ENCODE peak calls at places on chromosomes 16 and 17, in ten cellular contexts. One of them, this sample, is unnamed. For H3K4me1, the result is how much of the 10 kb centered on the place peaks cover.

GRCh38 chr16:4693956-4694663 is 748 bp downstream of the NUDT16L1 start:
- DNase-seq in H1: no peak
- DNase-seq in SJSA1: peak
- DNase-seq in IMR-90: peak
- DNase-seq in CD4-positive, alpha-beta memory T cell: peak
- DNase-seq in esophagus muscularis mucosa: no peak
- DNase-seq in lower lobe of right lung: peak
- DNase-seq in upper lobe of right lung: peak
- DNase-seq in tibial artery: no peak
- DNase-seq in transverse colon: peak
- DNase-seq in this sample: no peak

GRCh38 chr16:2968368-2968737 is 795 bp upstream of the PAQR4 start:
- DNase-seq in H1: no peak
- DNase-seq in SJSA1: no peak
- DNase-seq in IMR-90: no peak
- DNase-seq in CD4-positive, alpha-beta memory T cell: no peak
- DNase-seq in esophagus muscularis mucosa: no peak
- DNase-seq in lower lobe of right lung: peak
- DNase-seq in upper lobe of right lung: no peak
- DNase-seq in tibial artery: no peak
- DNase-seq in transverse colon: peak
- DNase-seq in this sample: no peak

GRCh38 chr17:79415365-79415764 is 195.5 kb downstream of the RBFOX3 start:
- DNase-seq in H1: no peak
- DNase-seq in SJSA1: no peak
- DNase-seq in IMR-90: no peak
- DNase-seq in CD4-positive, alpha-beta memory T cell: no peak
- DNase-seq in esophagus muscularis mucosa: no peak
- DNase-seq in lower lobe of right lung: no peak
- DNase-seq in upper lobe of right lung: no peak
- DNase-seq in tibial artery: no peak
- DNase-seq in transverse colon: no peak
- DNase-seq in this sample: no peak

GRCh38 chr17:80758793-80759673 is 214.4 kb downstream of the RPTOR start:
- DNase-seq in H1: no peak
- DNase-seq in SJSA1: peak
- DNase-seq in IMR-90: peak
- DNase-seq in CD4-positive, alpha-beta memory T cell: peak
- DNase-seq in esophagus muscularis mucosa: no peak
- DNase-seq in lower lobe of right lung: no peak
- DNase-seq in upper lobe of right lung: no peak
- DNase-seq in tibial artery: no peak
- DNase-seq in transverse colon: no peak
- DNase-seq in this sample: no peak

GRCh38 chr17:76136276-76137025 is 4.6 kb downstream of the FOXJ1 start:
- DNase-seq in H1: peak
- DNase-seq in SJSA1: no peak
- DNase-seq in IMR-90: no peak
- DNase-seq in CD4-positive, alpha-beta memory T cell: no peak
- DNase-seq in esophagus muscularis mucosa: no peak
- DNase-seq in lower lobe of right lung: no peak
- DNase-seq in upper lobe of right lung: no peak
- DNase-seq in tibial artery: no peak
- DNase-seq in transverse colon: no peak
- DNase-seq in this sample: no peak

GRCh38 chr16:1964046-1964505 is 550 bp downstream of the RPS2 start:
- DNase-seq in H1: no peak
- DNase-seq in SJSA1: no peak
- DNase-seq in IMR-90: no peak
- DNase-seq in CD4-positive, alpha-beta memory T cell: peak
- DNase-seq in esophagus muscularis mucosa: no peak
- DNase-seq in lower lobe of right lung: no peak
- DNase-seq in upper lobe of right lung: no peak
- DNase-seq in tibial artery: no peak
- DNase-seq in transverse colon: no peak
- DNase-seq in this sample: no peak

GRCh38 chr17:58529275-58529674 is 14.8 kb upstream of the MTMR4 start:
- DNase-seq in H1: no peak
- DNase-seq in SJSA1: no peak
- DNase-seq in IMR-90: no peak
- DNase-seq in CD4-positive, alpha-beta memory T cell: no peak
- DNase-seq in esophagus muscularis mucosa: no peak
- DNase-seq in lower lobe of right lung: no peak
- DNase-seq in upper lobe of right lung: no peak
- DNase-seq in tibial artery: no peak
- DNase-seq in transverse colon: no peak
- DNase-seq in this sample: no peak

GRCh38 chr17:76716146-76716833 is 5.5 kb upstream of the MXRA7 start:
- DNase-seq in H1: no peak
- DNase-seq in SJSA1: peak
- DNase-seq in IMR-90: peak
- DNase-seq in CD4-positive, alpha-beta memory T cell: peak
- DNase-seq in esophagus muscularis mucosa: no peak
- DNase-seq in lower lobe of right lung: peak
- DNase-seq in upper lobe of right lung: peak
- DNase-seq in tibial artery: peak
- DNase-seq in transverse colon: no peak
- DNase-seq in this sample: peak

GRCh38 chr16:6023449-6023848 is 925.9 kb upstream of the EEF2KMT start:
- DNase-seq in H1: no peak
- DNase-seq in SJSA1: no peak
- DNase-seq in IMR-90: no peak
- DNase-seq in CD4-positive, alpha-beta memory T cell: no peak
- DNase-seq in esophagus muscularis mucosa: no peak
- DNase-seq in lower lobe of right lung: no peak
- DNase-seq in upper lobe of right lung: no peak
- DNase-seq in tibial artery: no peak
- DNase-seq in transverse colon: no peak
- DNase-seq in this sample: no peak

GRCh38 chr16:6019490-6019991 is 921.9 kb upstream of the EEF2KMT start:
- DNase-seq in H1: peak
- DNase-seq in SJSA1: no peak
- DNase-seq in IMR-90: no peak
- DNase-seq in CD4-positive, alpha-beta memory T cell: no peak
- DNase-seq in esophagus muscularis mucosa: no peak
- DNase-seq in lower lobe of right lung: no peak
- DNase-seq in upper lobe of right lung: no peak
- DNase-seq in tibial artery: no peak
- DNase-seq in transverse colon: no peak
- DNase-seq in this sample: no peak

GRCh38 chr16:6018848-6019489 is 921.4 kb upstream of the EEF2KMT start:
- DNase-seq in H1: peak
- DNase-seq in SJSA1: no peak
- DNase-seq in IMR-90: no peak
- DNase-seq in CD4-positive, alpha-beta memory T cell: no peak
- DNase-seq in esophagus muscularis mucosa: no peak
- DNase-seq in lower lobe of right lung: no peak
- DNase-seq in upper lobe of right lung: no peak
- DNase-seq in tibial artery: no peak
- DNase-seq in transverse colon: no peak
- DNase-seq in this sample: no peak

GRCh38 chr16:6021544-6021943 is 923.9 kb upstream of the EEF2KMT start:
- DNase-seq in H1: no peak
- DNase-seq in SJSA1: no peak
- DNase-seq in IMR-90: no peak
- DNase-seq in CD4-positive, alpha-beta memory T cell: no peak
- DNase-seq in esophagus muscularis mucosa: no peak
- DNase-seq in lower lobe of right lung: no peak
- DNase-seq in upper lobe of right lung: no peak
- DNase-seq in tibial artery: no peak
- DNase-seq in transverse colon: no peak
- DNase-seq in this sample: no peak

GRCh38 chr16:6020162-6020980 is 922.8 kb upstream of the EEF2KMT start:
- DNase-seq in H1: peak
- DNase-seq in SJSA1: no peak
- DNase-seq in IMR-90: no peak
- DNase-seq in CD4-positive, alpha-beta memory T cell: no peak
- DNase-seq in esophagus muscularis mucosa: no peak
- DNase-seq in lower lobe of right lung: no peak
- DNase-seq in upper lobe of right lung: no peak
- DNase-seq in tibial artery: no peak
- DNase-seq in transverse colon: no peak
- DNase-seq in this sample: no peak
- H3K27ac ChIP-seq in H1: no peak
- H3K27ac ChIP-seq in SJSA1: no peak
- H3K27ac ChIP-seq in IMR-90: no peak
- H3K27ac ChIP-seq in CD4-positive, alpha-beta memory T cell: no peak
- H3K27ac ChIP-seq in esophagus muscularis mucosa: no peak
- H3K27ac ChIP-seq in lower lobe of right lung: no peak
- H3K27ac ChIP-seq in upper lobe of right lung: no peak
- H3K27ac ChIP-seq in tibial artery: no peak
- H3K27ac ChIP-seq in transverse colon: no peak
- H3K27ac ChIP-seq in this sample: no peak

GRCh38 chr17:57138030-57138911 is 53.2 kb downstream of the AKAP1 start:
- DNase-seq in H1: no peak
- DNase-seq in SJSA1: no peak
- DNase-seq in IMR-90: no peak
- DNase-seq in CD4-positive, alpha-beta memory T cell: no peak
- DNase-seq in esophagus muscularis mucosa: no peak
- DNase-seq in lower lobe of right lung: no peak
- DNase-seq in upper lobe of right lung: no peak
- DNase-seq in tibial artery: no peak
- DNase-seq in transverse colon: no peak
- DNase-seq in this sample: no peak

GRCh38 chr17:57140321-57140720 is 55.3 kb downstream of the AKAP1 start:
- DNase-seq in H1: no peak
- DNase-seq in SJSA1: no peak
- DNase-seq in IMR-90: no peak
- DNase-seq in CD4-positive, alpha-beta memory T cell: no peak
- DNase-seq in esophagus muscularis mucosa: no peak
- DNase-seq in lower lobe of right lung: no peak
- DNase-seq in upper lobe of right lung: no peak
- DNase-seq in tibial artery: no peak
- DNase-seq in transverse colon: no peak
- DNase-seq in this sample: no peak

GRCh38 chr17:57136355-57136754 is 51.3 kb downstream of the AKAP1 start:
- DNase-seq in H1: no peak
- DNase-seq in SJSA1: no peak
- DNase-seq in IMR-90: no peak
- DNase-seq in CD4-positive, alpha-beta memory T cell: no peak
- DNase-seq in esophagus muscularis mucosa: no peak
- DNase-seq in lower lobe of right lung: no peak
- DNase-seq in upper lobe of right lung: no peak
- DNase-seq in tibial artery: no peak
- DNase-seq in transverse colon: no peak
- DNase-seq in this sample: no peak

GRCh38 chr17:57135748-57136342 is 50.8 kb downstream of the AKAP1 start:
- DNase-seq in H1: no peak
- DNase-seq in SJSA1: no peak
- DNase-seq in IMR-90: no peak
- DNase-seq in CD4-positive, alpha-beta memory T cell: no peak
- DNase-seq in esophagus muscularis mucosa: no peak
- DNase-seq in lower lobe of right lung: no peak
- DNase-seq in upper lobe of right lung: no peak
- DNase-seq in tibial artery: no peak
- DNase-seq in transverse colon: no peak
- DNase-seq in this sample: no peak

DNA sequence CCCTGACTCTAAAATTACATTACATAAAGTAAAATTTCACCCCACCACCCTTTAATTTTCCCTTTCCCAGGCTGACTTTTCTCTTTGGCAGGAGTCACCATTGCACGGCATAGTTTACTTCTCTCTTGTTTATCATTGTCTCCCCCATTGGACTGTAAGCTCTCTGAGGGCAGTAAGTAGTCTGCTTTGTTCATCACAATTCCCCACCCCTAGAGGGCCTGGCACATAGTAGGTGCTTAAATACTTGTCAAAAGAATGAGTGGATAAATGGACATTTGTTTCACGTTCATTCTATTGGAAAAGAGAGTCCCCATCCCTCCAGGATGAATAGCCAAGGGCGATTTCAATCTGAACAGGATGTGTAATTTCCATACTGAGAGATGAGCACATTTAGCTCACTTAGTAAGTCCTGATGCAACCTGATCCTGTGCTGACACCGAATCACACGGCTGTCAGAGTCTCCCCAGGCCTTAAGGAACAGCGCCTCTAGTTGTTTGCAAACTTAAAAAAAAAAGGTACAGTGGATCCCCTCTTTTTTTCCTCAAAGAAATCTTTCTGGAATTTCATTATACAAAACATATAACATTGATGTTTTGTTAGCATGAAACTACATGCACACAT is 54.0 kb downstream of the AKAP1 start:
- DNase-seq in H1: no peak
- DNase-seq in SJSA1: no peak
- DNase-seq in IMR-90: peak
- DNase-seq in CD4-positive, alpha-beta memory T cell: no peak
- DNase-seq in esophagus muscularis mucosa: no peak
- DNase-seq in lower lobe of right lung: no peak
- DNase-seq in upper lobe of right lung: no peak
- DNase-seq in tibial artery: no peak
- DNase-seq in transverse colon: no peak
- DNase-seq in this sample: no peak
- H3K4me1 ChIP-seq in H1: under half
- H3K4me1 ChIP-seq in SJSA1: under half
- H3K4me1 ChIP-seq in IMR-90: under half
- H3K4me1 ChIP-seq in CD4-positive, alpha-beta memory T cell: under half
- H3K4me1 ChIP-seq in esophagus muscularis mucosa: under half
- H3K4me1 ChIP-seq in lower lobe of right lung: under half
- H3K4me1 ChIP-seq in upper lobe of right lung: under half
- H3K4me1 ChIP-seq in tibial artery: under half
- H3K4me1 ChIP-seq in transverse colon: under half
- H3K4me1 ChIP-seq in this sample: under half

DNA sequence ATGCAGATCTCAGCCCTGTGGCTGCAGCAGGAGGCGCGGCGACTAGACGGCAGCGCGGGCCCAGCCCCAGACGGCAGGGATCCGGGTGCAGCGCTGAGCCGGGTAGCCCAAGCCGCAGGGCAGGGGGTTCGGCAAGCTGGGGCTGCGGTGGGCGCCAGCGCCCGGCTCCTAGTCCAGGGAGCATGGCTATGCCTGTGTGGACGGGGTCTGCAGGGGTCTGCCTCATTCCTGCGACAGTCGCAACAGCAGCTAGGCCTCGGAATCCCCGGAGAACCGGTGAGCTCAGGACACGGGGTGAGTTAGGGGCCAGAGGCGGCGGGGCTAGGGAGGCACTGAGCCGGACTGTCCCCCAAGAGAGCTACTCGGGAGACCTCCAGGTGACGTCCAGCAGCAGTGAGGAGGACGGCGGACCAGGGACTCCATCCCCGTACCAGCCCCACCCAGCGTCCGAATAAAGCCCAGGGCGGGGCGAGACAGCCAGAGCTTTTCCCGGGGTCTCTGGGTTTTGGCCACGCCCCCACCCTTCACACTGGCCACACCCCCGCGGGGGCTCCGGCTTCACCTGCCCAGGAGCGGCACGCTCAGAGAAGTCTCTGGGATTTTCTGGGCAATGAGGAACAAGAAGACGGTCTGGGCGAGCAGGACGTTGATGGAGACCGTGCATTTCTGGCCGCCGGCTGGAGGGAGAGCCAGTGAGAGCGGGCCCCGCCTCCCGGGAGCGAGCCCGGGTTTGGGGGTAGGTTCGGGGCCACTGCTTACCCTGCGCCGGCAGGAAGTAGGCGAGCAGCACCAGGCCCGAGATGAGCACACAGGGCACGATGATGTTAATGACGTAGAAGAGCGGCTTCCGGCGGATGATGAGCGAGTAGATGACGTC is 1.1 kb downstream of the C17orf107 start:
- DNase-seq in H1: peak
- DNase-seq in SJSA1: no peak
- DNase-seq in IMR-90: no peak
- DNase-seq in CD4-positive, alpha-beta memory T cell: peak
- DNase-seq in esophagus muscularis mucosa: no peak
- DNase-seq in lower lobe of right lung: peak
- DNase-seq in upper lobe of right lung: peak
- DNase-seq in tibial artery: no peak
- DNase-seq in transverse colon: peak
- DNase-seq in this sample: no peak
- H3K4me3 ChIP-seq in H1: peak
- H3K4me3 ChIP-seq in SJSA1: no peak
- H3K4me3 ChIP-seq in IMR-90: no peak
- H3K4me3 ChIP-seq in CD4-positive, alpha-beta memory T cell: no peak
- H3K4me3 ChIP-seq in esophagus muscularis mucosa: peak
- H3K4me3 ChIP-seq in lower lobe of right lung: peak
- H3K4me3 ChIP-seq in upper lobe of right lung: peak
- H3K4me3 ChIP-seq in tibial artery: peak
- H3K4me3 ChIP-seq in transverse colon: peak
- H3K4me3 ChIP-seq in this sample: peak

GRCh38 chr17:39663340-39663687 is 1.8 kb upstream of the TCAP start:
- DNase-seq in H1: no peak
- DNase-seq in SJSA1: no peak
- DNase-seq in IMR-90: no peak
- DNase-seq in CD4-positive, alpha-beta memory T cell: no peak
- DNase-seq in esophagus muscularis mucosa: no peak
- DNase-seq in lower lobe of right lung: no peak
- DNase-seq in upper lobe of right lung: no peak
- DNase-seq in tibial artery: no peak
- DNase-seq in transverse colon: no peak
- DNase-seq in this sample: no peak
- H3K27ac ChIP-seq in H1: no peak
- H3K27ac ChIP-seq in SJSA1: no peak
- H3K27ac ChIP-seq in IMR-90: no peak
- H3K27ac ChIP-seq in CD4-positive, alpha-beta memory T cell: no peak
- H3K27ac ChIP-seq in esophagus muscularis mucosa: peak
- H3K27ac ChIP-seq in lower lobe of right lung: peak
- H3K27ac ChIP-seq in upper lobe of right lung: peak
- H3K27ac ChIP-seq in tibial artery: peak
- H3K27ac ChIP-seq in transverse colon: peak
- H3K27ac ChIP-seq in this sample: no peak